ENCODE peak calls at places on chromosomes 11 and 22, in seven cellular contexts. J is astrocyte, V is PC-3, W is fibroblast of lung, B is DND-41, D is neural progenitor cell, M is hepatocyte. I is an unnamed sample.

GRCh38 chr11:36231300-36231699 is 57.9 kb downstream of the COMMD9 start:
- DNase-seq in J (peak; percentile 67), V (peak; percentile 9), W (peak; percentile 77), B (no peak), D (no peak), M (peak; percentile 38), I (peak; percentile 72)

GRCh38 chr11:20048246-20048645 is 112.0 kb downstream of the DBX1 start:
- DNase-seq in J (peak; percentile 67), V (no peak), W (peak; percentile 76), B (no peak), D (no peak), M (no peak), I (no peak)

GRCh38 chr11:131690776-131691557 is 320.6 kb downstream of the NTM start:
- DNase-seq in J (no peak), V (no peak), W (no peak), B (no peak), D (no peak), M (no peak), I (no peak)

GRCh38 chr11:72123117-72123653 is 10.7 kb upstream of the ANAPC15 start:
- DNase-seq in J (no peak), V (no peak), W (peak; percentile 28), B (no peak), D (no peak), M (no peak), I (no peak)

GRCh38 chr22:45503071-45503815 is 560 bp downstream of the FBLN1 start:
- DNase-seq in J (no peak), V (no peak), W (no peak), B (no peak), D (peak; percentile 76), M (no peak), I (peak; percentile 29)

GRCh38 chr22:19097518-19097917 is 24.7 kb downstream of the DGCR2 start:
- DNase-seq in J (no peak), V (no peak), W (no peak), B (no peak), D (no peak), M (no peak), I (no peak)

GRCh38 chr11:133026952-133027351 is 505.3 kb downstream of the OPCML start:
- DNase-seq in J (no peak), V (no peak), W (no peak), B (no peak), D (no peak), M (no peak), I (no peak)

GRCh38 chr11:86072211-86072610 is 3.3 kb upstream of the PICALM start:
- DNase-seq in J (no peak), V (no peak), W (no peak), B (no peak), D (no peak), M (no peak), I (no peak)

GRCh38 chr22:19871023-19871844 is 16.6 kb upstream of the GNB1L start:
- DNase-seq in J (no peak), V (no peak), W (no peak), B (no peak), D (no peak), M (no peak), I (no peak)

GRCh38 chr11:124751741-124752470 is at the start of gene VSIG2:
- DNase-seq in J (no peak), V (no peak), W (no peak), B (no peak), D (no peak), M (no peak), I (no peak)

GRCh38 chr22:21030032-21030431 is 2.3 kb downstream of the SLC7A4 start:
- DNase-seq in J (no peak), V (no peak), W (no peak), B (no peak), D (no peak), M (no peak), I (no peak)

GRCh38 chr11:59600636-59601035 is 14.9 kb downstream of the OSBP start:
- DNase-seq in J (no peak), V (no peak), W (no peak), B (no peak), D (no peak), M (no peak), I (no peak)

GRCh38 chr22:19759459-19759993 is 1.1 kb upstream of the TBX1 start:
- DNase-seq in J (no peak), V (no peak), W (no peak), B (no peak), D (peak; percentile 73), M (no peak), I (peak; percentile 38)

GRCh38 chr11:108666373-108666772 is 1.5 kb downstream of the DDX10 start:
- DNase-seq in J (no peak), V (peak; percentile 42), W (peak; percentile 13), B (no peak), D (no peak), M (no peak), I (no peak)
- H3K4me1 ChIP-seq in J (peaks cover 6% of the 10 kb centered on the region), V (peaks cover 29% of the 10 kb centered on the region), W (peaks cover 3% of the 10 kb centered on the region), B (peaks cover 30% of the 10 kb centered on the region), D (peaks cover 4% of the 10 kb centered on the region), M (peaks cover 6% of the 10 kb centered on the region), I (peaks cover 17% of the 10 kb centered on the region)

GRCh38 chr11:100445231-100445735 is 241.8 kb upstream of the ARHGAP42 start:
- DNase-seq in J (peak; percentile 14), V (peak; percentile 59), W (peak; percentile 20), B (no peak), D (peak; percentile 11), M (no peak), I (peak; percentile 59)
- TF ChIP-seq CTCF in J (no peak), V (no peak), W (no peak), B (no peak), D (peak; percentile 27), M (no peak), I (peak; percentile 26)

DNA sequence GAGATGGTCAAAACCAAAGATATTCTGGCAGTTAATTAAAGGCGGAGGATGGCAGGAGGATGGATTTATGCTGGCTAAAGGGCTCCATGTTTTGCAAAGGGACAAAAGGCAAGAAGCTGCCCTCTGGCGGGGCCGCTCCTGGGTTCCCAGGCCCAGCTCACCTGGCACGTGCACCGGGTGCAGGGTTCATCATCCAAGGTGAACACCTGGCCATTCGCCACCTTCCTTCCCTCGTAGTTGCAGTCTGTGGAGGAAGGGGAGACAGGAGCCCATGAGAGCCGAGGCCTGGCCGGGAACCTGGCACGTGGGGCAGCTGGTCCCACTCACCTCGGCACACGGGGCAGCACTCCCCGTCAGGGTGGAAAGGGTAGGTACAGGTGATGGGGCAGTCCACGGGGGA is 23.8 kb downstream of the PGA5 start:
- DNase-seq in J (no peak), V (no peak), W (no peak), B (no peak), D (no peak), M (no peak), I (no peak)
- TF ChIP-seq EZH2 in J (no peak), V (no peak), W (no peak), B (no peak), D (no peak), M (no peak), I (no peak)

DNA sequence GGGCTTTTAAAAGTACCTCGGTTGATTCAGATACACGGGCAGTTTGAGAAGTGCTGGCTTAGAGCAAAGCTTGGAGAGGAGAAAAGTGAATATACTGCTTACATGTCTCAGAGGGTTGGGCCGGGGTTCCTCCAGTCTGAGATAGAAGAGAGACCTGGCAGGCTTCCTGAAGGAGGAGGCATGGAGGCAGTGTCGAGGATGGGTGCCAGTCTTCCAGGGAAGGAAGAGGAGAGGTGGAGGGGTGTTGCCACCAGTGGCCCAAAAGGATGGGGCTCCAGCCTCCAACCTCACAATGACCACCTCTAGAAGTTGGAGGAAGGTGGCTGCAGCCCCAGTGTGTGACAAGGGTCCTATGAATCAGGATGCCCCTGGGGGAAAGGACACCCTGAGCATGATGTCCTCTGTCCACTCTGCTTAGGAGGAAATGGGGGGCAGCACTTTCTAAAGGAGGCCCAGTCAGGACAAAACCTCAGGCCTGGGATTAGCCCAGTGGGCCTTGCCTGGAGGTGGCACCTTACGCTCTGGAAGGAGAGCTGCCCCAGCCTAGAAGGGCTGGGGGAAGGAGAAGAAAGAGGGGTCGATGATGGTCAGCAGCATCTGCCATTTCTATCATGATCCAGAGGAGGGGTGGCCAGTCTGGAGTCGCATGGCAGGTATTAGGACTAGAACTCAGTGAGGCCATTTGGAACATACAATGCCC is 65.2 kb downstream of the CD82 start:
- DNase-seq in J (no peak), V (no peak), W (no peak), B (peak; percentile 2), D (no peak), M (peak; percentile 2), I (no peak)
- H3K4me1 ChIP-seq in J (peaks cover 18% of the 10 kb centered on the region), V (peaks cover 6% of the 10 kb centered on the region), W (no peaks in the 10 kb centered on the region), B (no peaks in the 10 kb centered on the region), D (peaks cover 8% of the 10 kb centered on the region), M (peaks cover 24% of the 10 kb centered on the region), I (peaks cover 9% of the 10 kb centered on the region)

DNA sequence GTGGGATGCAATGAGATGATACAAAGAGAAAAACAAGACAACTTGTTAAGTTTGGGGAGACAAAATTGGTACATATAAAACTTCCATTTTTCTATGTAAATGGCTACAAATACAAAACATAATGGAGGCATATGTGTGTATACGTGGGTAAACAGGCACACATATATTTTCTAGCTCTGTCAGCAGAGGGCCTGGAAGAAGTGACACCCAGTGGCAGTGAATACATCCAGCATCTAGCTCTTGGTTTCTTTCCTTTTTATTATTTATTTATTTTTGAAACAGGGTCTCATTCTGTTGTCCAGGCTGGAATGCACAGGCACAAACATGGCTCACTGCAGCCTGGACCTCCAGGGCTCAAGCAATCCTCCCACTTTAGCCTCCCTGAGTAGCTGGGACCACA is 5.0 kb upstream of the RASL10A start:
- DNase-seq in J (no peak), V (no peak), W (no peak), B (no peak), D (no peak), M (no peak), I (no peak)
- TF ChIP-seq CTCF in J (peak; percentile 17), V (peak; percentile 40), W (no peak), B (peak; percentile 24), D (no peak), M (no peak), I (peak; percentile 49)

DNA sequence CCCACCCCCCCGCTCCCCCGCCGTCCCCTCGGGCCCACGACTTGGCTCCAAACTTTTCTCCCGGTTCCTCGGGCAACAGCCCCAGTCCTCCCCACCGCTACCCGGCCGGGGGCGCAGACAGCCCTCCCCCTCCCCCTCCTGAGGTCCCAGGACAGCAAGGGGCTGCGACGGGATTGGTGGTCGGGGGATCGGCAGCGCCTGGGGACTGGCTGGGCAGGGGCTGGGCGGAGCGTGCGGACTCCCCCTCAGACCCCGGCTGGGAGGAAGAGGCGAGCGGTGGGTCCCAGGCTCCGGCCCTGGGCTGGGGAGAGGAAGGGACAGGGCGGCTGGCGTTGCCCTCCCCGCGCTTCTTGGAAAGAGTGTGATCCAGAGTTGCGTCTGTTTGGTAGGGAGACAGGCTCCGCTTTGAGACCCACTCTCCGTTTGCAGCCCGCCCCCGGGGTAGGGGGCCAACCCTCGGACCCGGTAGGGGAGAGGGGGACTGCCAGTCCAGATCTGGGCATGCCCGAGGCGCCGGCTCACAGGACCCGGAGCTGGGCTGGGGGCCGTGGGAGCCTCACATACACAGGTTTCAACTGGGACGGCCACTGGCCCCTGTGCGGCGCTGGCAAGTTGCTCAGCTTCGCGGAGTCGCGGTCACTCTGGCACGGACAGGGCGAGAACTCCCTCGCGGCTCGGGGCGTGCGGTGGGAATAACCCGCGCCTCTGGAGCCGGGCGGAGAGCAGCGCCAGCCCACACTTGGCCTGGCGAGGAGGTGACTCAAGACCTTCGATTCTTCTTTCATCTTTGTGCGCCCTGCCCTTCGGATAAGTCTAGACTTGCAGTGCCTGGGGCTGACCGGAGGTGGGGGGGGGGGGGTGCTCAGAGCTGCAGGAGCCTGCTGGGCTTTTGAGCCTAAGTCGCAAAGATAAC is 1.0 kb downstream of the TSKU start:
- DNase-seq in J (peak; percentile 80), V (peak; percentile 80), W (peak; percentile 88), B (peak; percentile 27), D (peak; percentile 96), M (peak; percentile 91), I (peak; percentile 56)
- TF ChIP-seq EZH2 in J (no peak), V (no peak), W (no peak), B (no peak), D (no peak), M (no peak), I (no peak)

I was measured in A673.